ENCODE peak calls at places on chromosomes 11 and 22, in ten cellular contexts. M is Panc1, W is fibroblast of lung, B is tibial nerve, R is cardiac muscle cell, J is A549, G is HCT116, N is mammary epithelial cell, K is transverse colon, V is neural progenitor cell. L is an unnamed sample.

GRCh38 chr22:50523806-50524663 is 1.4 kb downstream of the SCO2 start:
- DNase-seq in M (no peak), W (no peak), B (no peak), R (no peak), J (no peak), G (no peak), N (no peak), K (peak; percentile 43), V (no peak), L (no peak)

GRCh38 chr11:119263352-119263940 is 53.5 kb downstream of the MCAM start:
- DNase-seq in M (no peak), W (no peak), B (no peak), R (no peak), J (no peak), G (no peak), N (no peak), K (no peak), V (no peak), L (no peak)

GRCh38 chr11:78796956-78797355 is 222.3 kb upstream of the NARS2 start:
- DNase-seq in M (peak; percentile 52), W (peak; percentile 99), B (no peak), R (no peak), J (peak; percentile 14), G (no peak), N (peak; percentile 62), K (no peak), V (no peak), L (peak; percentile 81)

GRCh38 chr22:38710352-38710751 is 4.6 kb downstream of the GTPBP1 start:
- DNase-seq in M (no peak), W (no peak), B (no peak), R (no peak), J (no peak), G (no peak), N (no peak), K (no peak), V (no peak), L (no peak)

GRCh38 chr11:70491696-70492472 is 93.6 kb downstream of the CTTN start:
- DNase-seq in M (no peak), W (no peak), B (no peak), R (no peak), J (no peak), G (no peak), N (no peak), K (no peak), V (no peak), L (no peak)

GRCh38 chr22:44862981-44863860 is 110.8 kb downstream of the ARHGAP8 start:
- DNase-seq in M (no peak), W (no peak), B (no peak), R (no peak), J (no peak), G (peak; percentile 16), N (no peak), K (no peak), V (peak; percentile 34), L (no peak)

GRCh38 chr11:6962673-6963072 is 36.4 kb downstream of the ZNF215 start:
- DNase-seq in M (no peak), W (no peak), B (no peak), R (no peak), J (no peak), G (no peak), N (no peak), K (no peak), V (no peak), L (no peak)

GRCh38 chr11:12989428-12990242 is 19.5 kb upstream of the RASSF10 start:
- DNase-seq in M (no peak), W (no peak), B (no peak), R (no peak), J (no peak), G (no peak), N (peak; percentile 74), K (no peak), V (peak; percentile 30), L (no peak)

GRCh38 chr11:108062336-108062735 is 53.6 kb downstream of the CUL5 start:
- DNase-seq in M (no peak), W (no peak), B (no peak), R (no peak), J (no peak), G (no peak), N (no peak), K (no peak), V (no peak), L (no peak)

GRCh38 chr22:18954941-18955571 is 19.0 kb upstream of the PRODH start:
- DNase-seq in M (no peak), W (no peak), B (no peak), R (no peak), J (no peak), G (no peak), N (no peak), K (no peak), V (no peak), L (no peak)

GRCh38 chr11:61007383-61007970 is 36.0 kb downstream of the CD6 start:
- DNase-seq in M (no peak), W (no peak), B (no peak), R (peak; percentile 50), J (no peak), G (no peak), N (no peak), K (peak; percentile 44), V (peak; percentile 61), L (peak; percentile 48)

GRCh38 chr22:46006379-46007002 is 29.5 kb upstream of the WNT7B start:
- DNase-seq in M (no peak), W (peak; percentile 89), B (peak; percentile 93), R (peak; percentile 88), J (peak; percentile 85), G (peak; percentile 60), N (peak; percentile 78), K (peak; percentile 92), V (peak; percentile 93), L (peak; percentile 93)

GRCh38 chr11:76166314-76166713 is 40.0 kb downstream of the WNT11 start:
- DNase-seq in M (no peak), W (no peak), B (no peak), R (no peak), J (no peak), G (no peak), N (peak; percentile 2), K (no peak), V (no peak), L (no peak)

GRCh38 chr11:77967753-77968152 is 26.7 kb downstream of the INTS4 start:
- DNase-seq in M (peak; percentile 4), W (no peak), B (no peak), R (no peak), J (no peak), G (no peak), N (no peak), K (no peak), V (no peak), L (no peak)

GRCh38 chr11:102625163-102625562 is at the start of gene MMP20:
- DNase-seq in M (no peak), W (no peak), B (no peak), R (no peak), J (no peak), G (no peak), N (no peak), K (no peak), V (no peak), L (no peak)

GRCh38 chr11:132844956-132845355 is 687.3 kb downstream of the OPCML start:
- DNase-seq in M (peak; percentile 36), W (peak; percentile 93), B (no peak), R (peak; percentile 35), J (no peak), G (no peak), N (peak; percentile 90), K (no peak), V (no peak), L (no peak)

GRCh38 chr22:22618448-22618847 is 26.0 kb upstream of the GGTLC2 start:
- DNase-seq in M (no peak), W (no peak), B (no peak), R (no peak), J (no peak), G (no peak), N (no peak), K (no peak), V (no peak), L (no peak)

GRCh38 chr22:20606041-20606783 is 98.8 kb downstream of the MED15 start:
- DNase-seq in M (peak; percentile 30), W (peak; percentile 57), B (no peak), R (peak; percentile 81), J (peak; percentile 75), G (peak; percentile 83), N (peak; percentile 79), K (peak; percentile 66), V (peak; percentile 84), L (peak; percentile 93)
- H3K4me1 ChIP-seq in M (no peaks in the 10 kb centered on the region), W (no peaks in the 10 kb centered on the region), B (no peaks in the 10 kb centered on the region), R (peaks cover 5% of the 10 kb centered on the region), J (no peaks in the 10 kb centered on the region), G (peaks cover 11% of the 10 kb centered on the region), N (peaks cover 6% of the 10 kb centered on the region), K (no peaks in the 10 kb centered on the region), V (peaks cover 5% of the 10 kb centered on the region), L (peaks cover 11% of the 10 kb centered on the region)

GRCh38 chr22:43129426-43130425 is 13.5 kb downstream of the MCAT start:
- DNase-seq in M (no peak), W (no peak), B (no peak), R (no peak), J (no peak), G (no peak), N (no peak), K (no peak), V (no peak), L (no peak)
- H3K27ac ChIP-seq in M (no peak overlapping the region), W (no peak overlapping the region), B (no peak overlapping the region), R (no peak overlapping the region), J (no peak overlapping the region), G (peak overlapping the region; percentile 99), N (no peak overlapping the region), K (no peak overlapping the region), V (no peak overlapping the region), L (no peak overlapping the region)

GRCh38 chr11:65871811-65872548 is 620 bp downstream of the EFEMP2 start:
- DNase-seq in M (no peak), W (peak; percentile 41), B (no peak), R (peak; percentile 61), J (no peak), G (no peak), N (no peak), K (no peak), V (peak; percentile 56), L (no peak)
- TF ChIP-seq CTCF in M (no peak), W (peak; percentile 22), B (no peak), R (peak; percentile 32), J (no peak), G (no peak), N (no peak), K (no peak), V (no peak), L (no peak)

GRCh38 chr11:128904872-128905344 is 13.8 kb downstream of the KCNJ5 start:
- DNase-seq in M (no peak), W (peak; percentile 55), B (no peak), R (peak; percentile 60), J (peak; percentile 6), G (no peak), N (peak; percentile 30), K (peak; percentile 55), V (peak; percentile 63), L (peak; percentile 58)
- H3K4me1 ChIP-seq in M (peaks cover 23% of the 10 kb centered on the region), W (peaks cover 31% of the 10 kb centered on the region), B (peaks cover 32% of the 10 kb centered on the region), R (peaks cover 40% of the 10 kb centered on the region), J (peaks cover 15% of the 10 kb centered on the region), G (peaks cover 42% of the 10 kb centered on the region), N (peaks cover 68% of the 10 kb centered on the region), K (peaks cover 17% of the 10 kb centered on the region), V (peaks cover 29% of the 10 kb centered on the region), L (peaks cover 66% of the 10 kb centered on the region)

DNA sequence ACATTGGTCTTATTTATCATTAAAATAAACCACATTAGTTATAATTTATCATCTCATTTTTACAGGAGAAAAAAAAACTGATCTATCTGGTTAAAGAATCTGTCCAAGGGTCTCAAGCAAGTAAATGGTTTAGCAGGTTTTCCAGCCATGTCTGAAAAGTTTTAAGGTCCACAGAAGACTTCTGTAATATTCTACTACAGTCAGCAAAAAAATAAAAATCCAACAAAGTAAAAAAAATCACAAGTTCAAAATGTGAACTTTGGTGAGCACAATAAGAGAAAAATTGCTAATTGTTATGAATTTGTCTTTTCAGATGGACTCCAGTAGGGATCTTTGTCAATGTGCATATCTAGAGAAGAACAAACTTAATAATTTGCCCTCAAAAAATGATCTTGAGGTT is 1.3 kb downstream of the OR52E4 start:
- DNase-seq in M (no peak), W (no peak), B (no peak), R (no peak), J (no peak), G (no peak), N (no peak), K (no peak), V (no peak), L (no peak)
- H3K27ac ChIP-seq in M (no peak overlapping the region), W (no peak overlapping the region), B (no peak overlapping the region), R (no peak overlapping the region), J (no peak overlapping the region), G (no peak overlapping the region), N (no peak overlapping the region), K (no peak overlapping the region), V (no peak overlapping the region), L (no peak overlapping the region)